ENCODE peak calls at places on chromosomes 5 and 9, in seven cellular contexts. P is CD8-positive, alpha-beta T cell; R is uterus; V is neural progenitor cell; F is right lobe of liver; O is cardiac muscle cell; G is dorsolateral prefrontal cortex. B is an unnamed sample. For H3K27me3, the result is how much of the 10 kb centered on the place peaks cover.

GRCh38 chr9:95025213-95026170 is 292.0 kb downstream of the FANCC start:
- DNase-seq in V (peak), O (peak), F (peak), G (no peak), P (no peak), R (peak), B (peak)

GRCh38 chr5:99019812-99020697 is 91.2 kb upstream of the CHD1 start:
- DNase-seq in R (no peak), G (no peak), V (no peak), P (no peak), O (no peak), F (no peak), B (no peak)

GRCh38 chr9:69391946-69392345 is 66.9 kb downstream of the ENTREP1 start:
- DNase-seq in F (no peak), P (no peak), R (no peak), O (peak), G (no peak), V (no peak), B (no peak)

GRCh38 chr9:16202913-16203734 is 650.3 kb downstream of the CCDC171 start:
- DNase-seq in R (no peak), P (no peak), F (no peak), O (no peak), G (no peak), V (peak), B (no peak)

GRCh38 chr9:94900222-94901018 is 173.9 kb downstream of the AOPEP start:
- DNase-seq in G (no peak), V (no peak), P (no peak), O (no peak), R (no peak), F (no peak), B (no peak)

GRCh38 chr5:60352992-60353391 is 347.0 kb downstream of the DEPDC1B start:
- DNase-seq in V (no peak), F (no peak), R (no peak), G (no peak), O (no peak), P (no peak), B (no peak)

GRCh38 chr5:151480859-151481258 is 33.5 kb downstream of the SLC36A1 start:
- DNase-seq in R (no peak), G (peak), O (no peak), P (no peak), V (no peak), F (no peak), B (no peak)

GRCh38 chr5:154523704-154524103 is 45.7 kb upstream of the HAND1 start:
- DNase-seq in F (no peak), P (no peak), V (peak), R (no peak), O (peak), G (no peak), B (no peak)

GRCh38 chr5:10635257-10635860 is 71.5 kb downstream of the ANKRD33B start:
- DNase-seq in G (no peak), F (no peak), P (no peak), V (no peak), R (no peak), O (no peak), B (no peak)

GRCh38 chr5:150446103-150446502 is 3.4 kb downstream of the RPS14 start:
- DNase-seq in G (no peak), R (no peak), V (no peak), O (no peak), F (no peak), P (no peak), B (no peak)

GRCh38 chr5:128109766-128110165 is 26.2 kb downstream of the SLC12A2 start:
- DNase-seq in O (no peak), F (no peak), P (no peak), V (no peak), R (no peak), G (no peak), B (no peak)

GRCh38 chr5:38835887-38836286 is 9.9 kb upstream of the OSMR start:
- DNase-seq in F (no peak), P (no peak), R (no peak), V (peak), O (no peak), G (no peak), B (no peak)

GRCh38 chr5:134549714-134550113 is 24.2 kb downstream of the JADE2 start:
- DNase-seq in F (no peak), G (no peak), O (no peak), V (no peak), R (no peak), P (no peak), B (no peak)

GRCh38 chr9:94875300-94876063 is 149.0 kb downstream of the AOPEP start:
- DNase-seq in O (no peak), P (no peak), V (no peak), F (no peak), R (no peak), G (no peak), B (no peak)

GRCh38 chr9:20207161-20207560 is 415.1 kb downstream of the MLLT3 start:
- DNase-seq in F (no peak), O (no peak), G (no peak), V (no peak), R (no peak), P (no peak), B (no peak)

GRCh38 chr5:111747336-111747735 is 9.7 kb downstream of the NREP start:
- DNase-seq in G (no peak), O (no peak), V (no peak), F (no peak), R (no peak), P (no peak), B (no peak)

GRCh38 chr5:124263172-124263571 is 483.3 kb downstream of the ZNF608 start:
- DNase-seq in R (no peak), F (no peak), O (no peak), V (no peak), G (no peak), P (no peak), B (no peak)

GRCh38 chr5:134100283-134101011 is 14.0 kb upstream of the TCF7 start:
- DNase-seq in P (peak), O (no peak), R (no peak), V (peak), F (no peak), G (no peak), B (no peak)

GRCh38 chr9:128920381-128921058 is at the start of gene PHYHD1:
- DNase-seq in G (peak), F (peak), V (no peak), O (no peak), P (no peak), R (peak), B (peak)

GRCh38 chr5:143302344-143302743 is 101.1 kb downstream of the NR3C1 start:
- DNase-seq in P (no peak), R (no peak), F (no peak), G (no peak), O (no peak), V (no peak), B (no peak)

GRCh38 chr9:35000535-35001284 is 11.2 kb downstream of the DNAJB5 start:
- DNase-seq in G (no peak), O (no peak), R (no peak), F (no peak), P (no peak), V (no peak), B (no peak)

GRCh38 chr5:78056901-78057514 is 237.5 kb downstream of the AP3B1 start:
- DNase-seq in G (no peak), P (no peak), V (peak), R (no peak), F (no peak), O (no peak), B (no peak)

GRCh38 chr9:120937596-120937995 is 11.0 kb upstream of the TRAF1 start:
- DNase-seq in O (no peak), R (no peak), P (no peak), F (no peak), G (no peak), V (no peak), B (no peak)

GRCh38 chr5:150400327-150401075 is 12.2 kb downstream of the CD74 start:
- DNase-seq in G (no peak), V (no peak), O (no peak), R (no peak), F (no peak), P (no peak), B (no peak)

GRCh38 chr5:172777381-172778222 is 6.6 kb upstream of the DUSP1 start:
- DNase-seq in P (peak), R (peak), F (peak), O (no peak), G (no peak), V (no peak), B (peak)

GRCh38 chr5:79956173-79956670 is 34.8 kb downstream of the MTX3 start:
- DNase-seq in F (no peak), R (no peak), O (no peak), V (no peak), G (no peak), P (no peak), B (no peak)

GRCh38 chr5:5881294-5881693 is 458.8 kb downstream of the ICE1 start:
- DNase-seq in V (peak), P (no peak), R (no peak), O (peak), G (no peak), F (no peak), B (no peak)

GRCh38 chr9:109507421-109507838 is 9.3 kb upstream of the PTPN3 start:
- DNase-seq in P (no peak), V (no peak), F (peak), G (no peak), O (no peak), R (no peak), B (no peak)

GRCh38 chr9:129763235-129763917 is 10.5 kb upstream of the PTGES start:
- DNase-seq in R (peak), P (no peak), O (no peak), V (no peak), G (no peak), F (no peak), B (no peak)

GRCh38 chr5:98734646-98735045 is 38.8 kb upstream of the RGMB start:
- DNase-seq in P (no peak), G (no peak), F (no peak), V (peak), O (no peak), R (no peak), B (no peak)

GRCh38 chr5:125485003-125485641 is 738.7 kb upstream of the ZNF608 start:
- DNase-seq in G (no peak), V (peak), O (peak), P (no peak), R (peak), F (no peak), B (peak)

GRCh38 chr5:91144491-91145232 is 238.5 kb downstream of the ARRDC3 start:
- DNase-seq in R (no peak), O (no peak), V (no peak), P (no peak), G (no peak), F (no peak), B (no peak)

GRCh38 chr5:57804007-57804444 is 321.4 kb upstream of the ACTBL2 start:
- DNase-seq in V (no peak), F (no peak), O (no peak), G (no peak), R (no peak), P (no peak), B (no peak)

GRCh38 chr9:119234636-119235035 is 134.6 kb downstream of the BRINP1 start:
- DNase-seq in P (no peak), F (no peak), O (no peak), G (no peak), R (no peak), V (no peak), B (no peak)

GRCh38 chr5:141657937-141658545 is 6.8 kb upstream of the FCHSD1 start:
- DNase-seq in V (no peak), F (no peak), P (no peak), O (no peak), G (no peak), R (no peak), B (no peak)

GRCh38 chr9:34085581-34086500 is 37.2 kb upstream of the UBAP2 start:
- DNase-seq in P (no peak), G (no peak), R (no peak), O (no peak), V (no peak), F (no peak), B (peak)

GRCh38 chr9:116323571-116323970 is 170.0 kb downstream of the PAPPA start:
- DNase-seq in O (no peak), G (no peak), F (no peak), P (no peak), V (no peak), R (no peak), B (no peak)

GRCh38 chr5:10934789-10935355 is 173.8 kb upstream of the DAP start:
- DNase-seq in O (no peak), P (no peak), V (no peak), G (no peak), R (no peak), F (no peak), B (no peak)

GRCh38 chr5:88144219-88145040 is 124.2 kb downstream of the TMEM161B start:
- DNase-seq in R (peak), G (peak), P (no peak), O (peak), V (peak), F (no peak), B (no peak)
- H3K27me3 ChIP-seq in R (under half), G (under half), P (under half), O (half or more), V (half or more), F (under half), B (under half)

DNA sequence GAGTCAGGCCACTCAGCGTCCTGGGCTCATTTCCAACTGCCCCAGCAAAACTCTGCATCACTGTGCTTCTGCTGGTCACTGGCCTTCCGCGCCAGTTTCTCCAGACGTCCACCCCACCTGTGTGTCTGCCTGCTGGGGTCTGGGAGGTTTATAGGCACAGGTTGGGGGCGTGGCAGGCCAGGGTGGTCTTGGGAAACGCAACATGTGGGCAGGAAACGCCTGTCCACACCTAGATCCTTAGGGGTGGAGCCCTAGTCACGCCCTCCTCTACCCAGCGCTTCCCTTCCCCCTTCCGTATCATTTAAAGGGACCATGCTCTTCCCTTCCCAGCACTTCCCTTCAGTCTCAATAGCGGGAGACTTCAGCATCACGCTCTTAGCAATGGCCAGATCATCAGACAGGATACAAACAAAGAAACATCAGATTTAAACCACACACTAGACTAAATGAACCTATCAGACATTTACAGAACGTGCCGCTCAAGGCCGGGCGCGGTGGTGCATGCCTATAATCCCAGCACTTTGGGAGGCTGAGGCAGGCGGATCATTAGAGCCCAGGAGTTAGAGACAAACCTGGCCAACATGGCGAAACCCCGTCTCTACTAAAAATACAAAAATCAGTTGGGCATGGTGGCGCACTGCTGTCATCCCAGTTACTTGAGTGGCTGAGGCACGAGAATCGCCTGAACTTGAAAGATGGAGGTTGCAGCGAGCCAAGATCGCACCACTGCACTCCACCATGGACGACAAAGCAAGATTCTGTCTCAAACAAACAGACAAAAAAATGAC is 11.8 kb upstream of the BTNL9 start:
- DNase-seq in P (no peak), R (no peak), G (no peak), F (no peak), V (peak), O (no peak), B (no peak)
- H3K4me3 ChIP-seq in P (no peak), R (no peak), G (no peak), F (no peak), V (peak), O (no peak), B (no peak)

GRCh38 chr5:169302046-169302445 is 1.1 kb upstream of the SLIT3 start:
- DNase-seq in G (no peak), V (no peak), R (no peak), O (no peak), P (no peak), F (no peak), B (no peak)
- H3K27ac ChIP-seq in G (no peak), V (no peak), R (no peak), O (no peak), P (no peak), F (no peak), B (peak)

GRCh38 chr5:3601929-3602712 is 6.5 kb downstream of the IRX1 start:
- DNase-seq in O (peak), F (no peak), P (no peak), R (no peak), V (peak), G (no peak), B (no peak)

GRCh38 chr5:3598725-3599282 is 3.2 kb downstream of the IRX1 start:
- DNase-seq in P (no peak), R (no peak), G (no peak), V (peak), O (peak), F (no peak), B (no peak)

GRCh38 chr5:3599283-3600105 is 3.9 kb downstream of the IRX1 start:
- DNase-seq in G (no peak), R (no peak), O (peak), P (no peak), F (no peak), V (peak), B (no peak)

GRCh38 chr5:3601060-3601710 is 5.6 kb downstream of the IRX1 start:
- DNase-seq in O (no peak), P (no peak), G (no peak), F (no peak), R (no peak), V (peak), B (no peak)

DNA sequence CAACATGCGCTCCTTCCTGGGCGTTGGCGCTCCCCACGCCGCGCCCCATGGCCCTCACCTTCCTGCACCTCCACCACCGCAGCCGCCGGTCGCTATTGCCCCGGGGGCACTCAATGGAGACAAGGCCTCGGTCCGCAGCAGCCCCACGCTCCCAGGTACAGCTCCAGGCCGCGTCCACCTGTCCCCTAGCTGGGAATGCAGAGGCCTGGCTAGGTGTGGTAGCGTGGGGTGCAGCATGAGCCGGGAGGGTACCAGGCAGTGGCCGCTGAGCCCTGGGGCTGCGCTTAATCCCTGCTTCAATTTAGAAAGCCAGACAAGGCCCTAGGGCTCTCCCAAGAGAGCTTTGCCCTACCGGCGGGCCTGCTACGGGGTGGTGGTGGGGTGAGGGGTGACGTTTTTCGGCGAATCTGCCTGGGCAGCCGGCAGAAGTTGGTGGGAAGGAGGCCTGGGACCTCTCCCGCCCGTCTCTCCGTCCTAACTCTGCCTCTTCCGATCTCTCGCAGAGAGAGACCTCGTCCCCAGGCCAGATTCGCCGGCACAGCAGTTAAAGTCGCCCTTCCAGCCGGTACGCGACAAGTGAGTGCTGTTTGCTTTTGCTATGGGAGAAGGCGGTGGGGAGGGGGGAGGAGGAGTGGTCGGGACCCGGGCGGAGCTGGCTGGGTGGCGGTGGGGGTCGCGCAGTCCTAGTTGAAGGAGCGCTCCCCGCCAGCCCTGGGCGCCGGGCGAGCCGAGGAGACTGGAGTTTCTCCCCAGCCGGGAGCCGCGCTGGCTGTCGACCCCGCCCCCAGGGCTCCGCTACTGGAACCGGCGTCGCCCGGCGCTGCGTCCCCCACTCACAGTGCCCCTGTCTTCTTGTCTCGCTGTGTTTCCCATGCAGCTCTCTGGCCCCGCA is 4.7 kb downstream of the IRX1 start:
- DNase-seq in F (no peak), V (peak), G (no peak), R (no peak), P (no peak), O (peak), B (no peak)
- H3K27me3 ChIP-seq in F (under half), V (half or more), G (half or more), R (under half), P (under half), O (half or more), B (under half)